ENCODE peak calls at places on chromosome 15, in seven cellular contexts. U, D, I, M, L, Q and X are unnamed samples. For H3K4me1, the result is how much of the 10 kb centered on the place peaks cover.

GRCh38 chr15:40010681-40011080 is 28.3 kb downstream of the SRP14 start:
- DNase-seq in U (no peak), M (no peak), L (no peak), D (no peak), I (peak), Q (no peak), X (no peak)

GRCh38 chr15:64911317-64912186 is at the start of gene ANKDD1A:
- DNase-seq in D (peak), U (peak), I (peak), Q (peak), L (peak), M (peak), X (peak)

GRCh38 chr15:76393614-76394013 is 57.0 kb downstream of the ISL2 start:
- DNase-seq in I (peak), U (no peak), M (no peak), D (no peak), L (no peak), Q (no peak), X (no peak)

GRCh38 chr15:48569591-48570302 is 75.8 kb downstream of the FBN1 start:
- DNase-seq in Q (no peak), M (no peak), L (no peak), D (no peak), I (no peak), U (no peak), X (no peak)

GRCh38 chr15:95912280-95912625 is 418.2 kb upstream of the NR2F2 start:
- DNase-seq in U (no peak), D (no peak), I (no peak), L (no peak), Q (no peak), M (no peak), X (no peak)

GRCh38 chr15:77018796-77019475 is 24.0 kb downstream of the PSTPIP1 start:
- DNase-seq in M (no peak), U (no peak), Q (no peak), L (no peak), I (no peak), D (no peak), X (no peak)

GRCh38 chr15:33048255-33048654 is 146.3 kb downstream of the FMN1 start:
- DNase-seq in Q (no peak), M (no peak), U (no peak), I (no peak), L (no peak), D (no peak), X (no peak)

GRCh38 chr15:84595660-84596059 is 5.1 kb upstream of the ZSCAN2 start:
- DNase-seq in I (no peak), Q (no peak), U (peak), L (no peak), D (no peak), M (no peak), X (no peak)

GRCh38 chr15:70438776-70439175 is 324.6 kb downstream of the UACA start:
- DNase-seq in Q (no peak), U (peak), M (no peak), L (no peak), D (no peak), I (no peak), X (no peak)

GRCh38 chr15:79858469-79858868 is 38.3 kb downstream of the MTHFS start:
- DNase-seq in D (no peak), U (no peak), I (peak), L (no peak), Q (no peak), M (no peak), X (no peak)

GRCh38 chr15:68682330-68682729 is 103.5 kb downstream of the CORO2B start:
- DNase-seq in I (no peak), D (no peak), L (no peak), Q (no peak), M (peak), U (no peak), X (no peak)

GRCh38 chr15:79172032-79172481 is 81.5 kb upstream of the RASGRF1 start:
- DNase-seq in M (no peak), D (no peak), I (peak), U (no peak), L (peak), Q (no peak), X (peak)

GRCh38 chr15:78082106-78082742 is 4.7 kb upstream of the TBC1D2B start:
- DNase-seq in Q (peak), M (no peak), I (no peak), U (no peak), L (no peak), D (no peak), X (no peak)

GRCh38 chr15:96629501-96629900 is 299.0 kb downstream of the NR2F2 start:
- DNase-seq in U (peak), M (peak), L (no peak), D (no peak), Q (peak), I (no peak), X (no peak)

GRCh38 chr15:77722759-77723460 is 90.2 kb upstream of the LINGO1 start:
- DNase-seq in U (no peak), L (peak), Q (no peak), D (no peak), M (no peak), I (no peak), X (no peak)

GRCh38 chr15:81939604-81940440 is 106.0 kb downstream of the MEX3B start:
- DNase-seq in M (no peak), Q (no peak), I (peak), U (no peak), D (no peak), L (no peak), X (peak)

GRCh38 chr15:43370310-43370974 is 401 bp downstream of the ZSCAN29 start:
- DNase-seq in L (peak), U (peak), Q (peak), I (peak), D (no peak), M (peak), X (peak)

GRCh38 chr15:101357333-101357732 is 62.3 kb upstream of the SNRPA1 start:
- DNase-seq in L (no peak), I (no peak), U (peak), D (no peak), Q (no peak), M (no peak), X (peak)

GRCh38 chr15:80106051-80106450 is 46.6 kb downstream of the ZFAND6 start:
- DNase-seq in Q (no peak), L (no peak), M (no peak), I (peak), D (no peak), U (no peak), X (no peak)

GRCh38 chr15:42344763-42345162 is 14.5 kb upstream of the CAPN3 start:
- DNase-seq in L (no peak), D (no peak), I (peak), Q (peak), U (no peak), M (no peak), X (no peak)

GRCh38 chr15:55588070-55588817 is at the start of gene PYGO1:
- DNase-seq in I (peak), U (peak), Q (peak), M (peak), L (peak), D (no peak), X (peak)

GRCh38 chr15:20340331-20340811 is 201.2 kb downstream of the GOLGA6L6 start:
- DNase-seq in Q (peak), I (no peak), D (peak), L (peak), M (peak), U (peak), X (peak)

GRCh38 chr15:55696221-55696620 is 46.7 kb downstream of the PRTG start:
- DNase-seq in U (no peak), D (no peak), Q (no peak), L (no peak), M (no peak), I (no peak), X (no peak)

GRCh38 chr15:70378126-70379031 is 280.7 kb upstream of the TLE3 start:
- DNase-seq in M (no peak), U (no peak), I (no peak), Q (no peak), D (peak), L (peak), X (no peak)

GRCh38 chr15:63560741-63561448 is 36.3 kb upstream of the FBXL22 start:
- DNase-seq in I (no peak), L (no peak), U (no peak), M (no peak), D (no peak), Q (no peak), X (no peak)

GRCh38 chr15:40832903-40833302 is 4.4 kb upstream of the PPP1R14D start:
- DNase-seq in M (no peak), D (no peak), U (no peak), L (no peak), I (no peak), Q (no peak), X (no peak)

GRCh38 chr15:82132742-82133141 is 86.9 kb upstream of the MEX3B start:
- DNase-seq in D (no peak), I (peak), L (no peak), U (no peak), Q (no peak), M (no peak), X (no peak)

GRCh38 chr15:42355291-42355690 is 4.0 kb upstream of the CAPN3 start:
- DNase-seq in I (no peak), L (no peak), U (no peak), Q (no peak), D (no peak), M (no peak), X (no peak)

GRCh38 chr15:74010929-74011540 is 16.5 kb downstream of the PML start:
- DNase-seq in M (no peak), D (no peak), L (no peak), I (peak), Q (no peak), U (no peak), X (no peak)

GRCh38 chr15:70083423-70083822 is 14.3 kb downstream of the TLE3 start:
- DNase-seq in Q (no peak), I (no peak), U (no peak), D (no peak), L (peak), M (no peak), X (no peak)

GRCh38 chr15:47732243-47732642 is 14.9 kb downstream of the SEMA6D start:
- DNase-seq in Q (no peak), M (no peak), U (no peak), D (no peak), L (no peak), I (no peak), X (no peak)

GRCh38 chr15:71148048-71148447 is 32.8 kb downstream of the THSD4 start:
- DNase-seq in M (no peak), U (no peak), Q (no peak), D (no peak), L (no peak), I (no peak), X (no peak)

GRCh38 chr15:56249080-56249479 is 5.4 kb upstream of the RFX7 start:
- DNase-seq in Q (no peak), I (peak), D (no peak), U (no peak), L (peak), M (no peak), X (no peak)

GRCh38 chr15:69538381-69538780 is 85.8 kb downstream of the RPLP1 start:
- DNase-seq in D (no peak), U (no peak), Q (no peak), L (no peak), M (no peak), I (no peak), X (no peak)

DNA sequence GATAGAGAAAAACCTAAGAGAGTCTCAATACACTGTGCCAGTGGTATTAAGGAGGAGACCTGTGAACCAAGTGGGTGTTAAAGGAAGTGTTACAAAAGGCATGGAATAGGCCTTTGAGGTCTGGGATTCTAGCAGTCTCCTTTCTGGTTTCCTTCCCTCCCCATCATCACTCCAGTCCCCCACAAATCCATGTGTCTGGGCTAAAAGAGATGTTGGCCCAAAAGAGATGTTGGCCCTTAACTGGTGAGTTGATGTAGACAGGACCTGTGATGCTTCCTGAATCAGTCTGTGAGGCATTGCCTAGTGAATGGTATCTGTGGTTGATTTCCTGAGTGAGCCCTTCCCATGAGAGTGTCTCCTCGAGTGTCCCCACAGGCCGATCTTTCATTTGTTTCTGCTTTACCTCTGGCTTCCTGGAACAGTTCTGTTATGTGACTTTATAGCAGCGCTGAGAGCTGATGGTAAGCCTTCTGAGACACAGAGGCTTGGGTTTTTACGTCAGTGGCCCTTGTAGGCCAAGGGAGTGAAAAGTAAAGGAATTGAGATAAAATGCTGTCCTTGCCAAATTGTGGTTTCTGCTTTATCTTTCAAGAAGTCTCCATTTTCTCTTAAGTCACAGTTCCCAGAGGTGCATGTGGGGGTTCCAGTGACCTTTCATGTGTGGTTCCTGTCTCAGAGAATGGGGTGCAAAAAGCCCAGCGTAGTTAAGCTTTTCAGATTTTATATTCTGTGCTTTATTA is 87.8 kb downstream of the KLHL25 start:
- DNase-seq in D (peak), Q (no peak), I (peak), L (no peak), U (peak), M (no peak), X (peak)
- H3K4me1 ChIP-seq in D (half or more), Q (under half), I (half or more), L (under half), U (half or more), M (under half), X (under half)

DNA sequence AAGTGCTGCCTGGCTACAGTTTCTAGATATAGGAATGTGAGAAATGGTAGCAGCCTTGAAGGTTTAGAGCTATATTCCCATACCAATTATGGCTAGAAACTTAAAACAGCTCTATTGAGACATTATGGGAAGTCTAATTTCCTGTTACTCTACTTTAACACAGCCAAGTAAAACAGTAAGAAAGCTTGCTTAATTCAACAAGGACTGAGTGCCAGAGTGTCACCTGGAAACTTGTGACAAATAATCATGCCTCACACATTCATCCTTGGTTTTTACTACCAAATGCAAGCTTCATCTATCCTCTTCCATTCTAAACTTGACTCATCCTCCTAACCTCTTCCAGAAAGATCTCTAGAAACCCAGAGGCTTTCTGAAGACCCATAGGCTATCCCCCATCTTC is 41.7 kb downstream of the UBE3A start:
- DNase-seq in U (no peak), M (no peak), I (no peak), L (no peak), D (no peak), Q (no peak), X (no peak)
- H3K4me1 ChIP-seq in U (half or more), M (under half), I (under half), L (under half), D (under half), Q (under half), X (under half)

GRCh38 chr15:75181780-75182179 is 19.9 kb upstream of the C15orf39 start:
- DNase-seq in M (no peak), D (no peak), U (no peak), L (no peak), I (no peak), Q (no peak), X (no peak)
- H3K4me1 ChIP-seq in M (under half), D (under half), U (under half), L (under half), I (under half), Q (under half), X (half or more)

GRCh38 chr15:98724495-98724894 is 76.2 kb downstream of the IGF1R start:
- DNase-seq in M (no peak), D (no peak), Q (no peak), U (no peak), I (no peak), L (no peak), X (no peak)

GRCh38 chr15:98723195-98723594 is 74.9 kb downstream of the IGF1R start:
- DNase-seq in U (no peak), Q (no peak), M (no peak), L (no peak), D (no peak), I (no peak), X (no peak)

GRCh38 chr15:98722209-98722608 is 73.9 kb downstream of the IGF1R start:
- DNase-seq in U (no peak), L (no peak), Q (no peak), M (no peak), D (no peak), I (no peak), X (no peak)

GRCh38 chr15:98722645-98723044 is 74.3 kb downstream of the IGF1R start:
- DNase-seq in U (no peak), L (no peak), D (no peak), Q (no peak), I (no peak), M (no peak), X (no peak)

DNA sequence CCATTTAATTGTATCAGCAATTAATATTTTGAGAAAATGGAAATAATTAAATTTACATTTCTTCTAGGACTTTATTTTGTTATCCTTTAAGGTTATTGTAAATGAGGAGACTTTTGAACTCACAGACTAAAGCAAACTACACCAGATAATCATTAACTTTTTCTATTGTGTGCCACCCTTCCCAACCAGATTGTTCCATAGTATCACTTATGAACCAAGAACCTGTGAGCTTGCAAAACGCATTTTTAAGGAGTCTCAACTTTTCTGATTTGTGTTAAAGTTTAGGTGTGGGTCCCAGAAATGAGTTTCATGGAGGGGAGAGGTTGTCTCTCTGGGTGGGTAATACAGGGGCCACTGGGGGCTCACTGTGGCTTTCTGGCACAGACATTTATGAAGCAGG is 75.7 kb downstream of the IGF1R start:
- DNase-seq in D (no peak), Q (no peak), M (no peak), U (no peak), I (no peak), L (no peak), X (no peak)
- H3K4me1 ChIP-seq in D (half or more), Q (half or more), M (under half), U (under half), I (under half), L (under half), X (under half)

DNA sequence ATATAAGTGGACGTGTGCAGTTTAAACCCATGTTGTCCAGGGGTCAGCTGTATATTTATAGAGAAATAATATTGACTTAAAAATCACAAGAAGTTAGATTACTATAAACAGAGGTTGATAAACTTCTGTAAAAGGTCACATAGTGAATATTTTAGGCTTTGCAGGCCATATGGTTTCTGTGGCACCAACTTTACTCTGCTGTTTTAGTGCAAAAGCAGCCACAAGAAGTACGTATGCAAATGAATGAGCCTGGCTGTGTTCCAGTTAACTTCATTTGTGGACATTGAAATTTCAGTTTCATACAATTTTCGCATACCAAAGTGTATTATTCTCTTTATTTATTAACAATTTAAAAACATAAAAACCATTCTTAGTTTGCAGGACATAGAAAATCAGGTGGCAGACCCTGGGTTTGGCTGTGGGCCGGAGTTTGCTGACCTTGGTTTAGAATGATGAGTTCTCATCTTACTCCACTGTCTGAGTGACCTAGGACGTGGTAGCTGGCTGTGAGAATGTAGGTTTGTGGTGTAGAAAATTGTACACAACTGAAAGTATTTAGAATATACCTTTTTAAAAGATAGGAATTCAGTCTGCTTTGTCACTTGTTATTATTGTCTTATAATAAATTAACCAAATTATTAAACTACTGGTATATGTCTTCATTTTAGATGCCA is 16.3 kb downstream of the FAN1 start:
- DNase-seq in D (no peak), Q (no peak), I (no peak), U (no peak), L (no peak), M (no peak), X (no peak)
- H3K4me1 ChIP-seq in D (under half), Q (under half), I (under half), U (under half), L (under half), M (under half), X (under half)

GRCh38 chr15:89121414-89121813 is 33.2 kb downstream of the ABHD2 start:
- DNase-seq in M (no peak), D (no peak), L (no peak), U (no peak), I (no peak), Q (no peak), X (no peak)
- H3K4me1 ChIP-seq in M (under half), D (half or more), L (under half), U (half or more), I (under half), Q (half or more), X (under half)

GRCh38 chr15:89967892-89968291 is 33.2 kb upstream of the ZNF710 start:
- DNase-seq in U (no peak), L (no peak), Q (no peak), M (no peak), I (no peak), D (no peak), X (no peak)

GRCh38 chr15:89971592-89971997 is 29.5 kb upstream of the ZNF710 start:
- DNase-seq in I (peak), Q (no peak), U (peak), L (peak), D (no peak), M (peak), X (peak)

GRCh38 chr15:89975482-89976291 is 25.4 kb upstream of the ZNF710 start:
- DNase-seq in Q (no peak), D (no peak), I (no peak), U (no peak), L (no peak), M (no peak), X (no peak)

GRCh38 chr15:89972085-89972484 is 29.0 kb upstream of the ZNF710 start:
- DNase-seq in Q (no peak), M (no peak), U (peak), I (no peak), L (no peak), D (no peak), X (no peak)
- H3K4me1 ChIP-seq in Q (under half), M (under half), U (half or more), I (under half), L (under half), D (under half), X (under half)

GRCh38 chr15:88650556-88650955 is 11.7 kb downstream of the ISG20 start:
- DNase-seq in I (no peak), L (no peak), M (no peak), D (peak), U (no peak), Q (no peak), X (peak)
- H3K4me1 ChIP-seq in I (under half), L (under half), M (under half), D (under half), U (under half), Q (under half), X (under half)